ENCODE peak calls at places on chromosomes 4 and X, in ten cellular contexts. R is HEK293T; G is NCI-H524; Z is NCI-H1417; U is EH; B is fibroblast of the aortic adventitia; V is stimulated activated CD4-positive, alpha-beta T cell treated with anti-CD3 and anti-CD28 coated beads, Interleukin-4, amount 100 ng/mL, for 48 hours; W is activated T-helper 1 cell treated with anti-CD3 and anti-CD28 coated beads, Interleukin-2, amount 50 U/mL, for 16 hours; Y is epithelial cell of esophagus; N is effector memory CD8-positive, alpha-beta T cell. S is an unnamed sample.

GRCh38 chr4:3461515-3462291 is 1.4 kb upstream of the DOK7 start:
- DNase-seq in U (no peak), Y (peak), V (no peak), R (no peak), G (no peak), B (no peak), W (no peak), Z (no peak), N (no peak), S (no peak)

GRCh38 chrX:107571296-107571998 is 56.9 kb upstream of the PRPS1 start:
- DNase-seq in W (no peak), G (no peak), R (no peak), U (peak), Z (no peak), B (peak), Y (peak), V (no peak), N (no peak), S (no peak)

GRCh38 chrX:78625292-78625909 is 33.7 kb downstream of the RTL3 start:
- DNase-seq in R (no peak), B (no peak), Y (no peak), G (no peak), V (no peak), U (peak), W (no peak), N (no peak), Z (no peak), S (no peak)

GRCh38 chr4:7805533-7806079 is 134.1 kb downstream of the AFAP1 start:
- DNase-seq in U (peak), Y (peak), Z (no peak), G (no peak), W (no peak), B (peak), V (no peak), N (no peak), R (no peak), S (no peak)

GRCh38 chr4:87392183-87392582 is 1.2 kb upstream of the HSD17B11 start:
- DNase-seq in V (no peak), G (no peak), R (no peak), B (no peak), Y (no peak), Z (no peak), U (no peak), N (no peak), W (no peak), S (no peak)

GRCh38 chr4:119016636-119017035 is 119.0 kb upstream of the MYOZ2 start:
- DNase-seq in U (peak), B (peak), W (no peak), R (no peak), Y (no peak), N (no peak), G (no peak), Z (no peak), V (no peak), S (no peak)

GRCh38 chrX:124256209-124256608 is 76.3 kb upstream of the TEX13D start:
- DNase-seq in W (no peak), B (peak), N (no peak), G (no peak), V (no peak), Z (no peak), U (peak), R (no peak), Y (no peak), S (no peak)

GRCh38 chrX:17559728-17560379 is 177.4 kb upstream of the SCML1 start:
- DNase-seq in V (no peak), R (peak), Y (peak), N (no peak), U (peak), W (no peak), B (peak), G (no peak), Z (no peak), S (no peak)

GRCh38 chr4:3107271-3108185 is 33.0 kb downstream of the HTT start:
- DNase-seq in Z (no peak), U (peak), V (no peak), R (no peak), Y (no peak), N (no peak), G (no peak), B (peak), W (no peak), S (no peak)

GRCh38 chr4:153116101-153116680 is 88.1 kb upstream of the TRIM2 start:
- DNase-seq in B (no peak), U (no peak), Z (no peak), N (no peak), R (no peak), G (no peak), V (no peak), W (no peak), Y (no peak), S (no peak)

GRCh38 chrX:16836371-16836770 is 33.8 kb downstream of the RBBP7 start:
- DNase-seq in G (no peak), R (peak), W (no peak), N (no peak), B (no peak), V (no peak), U (no peak), Y (peak), Z (no peak), S (no peak)

GRCh38 chr4:182928061-182928460 is 10.9 kb upstream of the DCTD start:
- DNase-seq in R (no peak), Z (no peak), B (no peak), G (no peak), V (no peak), W (no peak), Y (no peak), N (no peak), U (no peak), S (no peak)

GRCh38 chr4:56979674-56980073 is 978 bp downstream of the POLR2B start:
- DNase-seq in Z (no peak), B (no peak), W (no peak), Y (peak), N (peak), U (peak), R (no peak), V (peak), G (no peak), S (peak)

GRCh38 chr4:7313991-7314390 is 120.7 kb downstream of the PSAPL1 start:
- DNase-seq in V (no peak), W (no peak), Z (no peak), G (no peak), R (no peak), Y (no peak), N (no peak), B (no peak), U (no peak), S (no peak)

GRCh38 chrX:49039598-49040375 is 3.4 kb downstream of the TFE3 start:
- DNase-seq in Y (peak), W (no peak), Z (peak), U (peak), B (peak), R (peak), V (peak), G (peak), N (peak), S (peak)

GRCh38 chr4:103067841-103068547 is 8.6 kb downstream of the SLC9B2 start:
- DNase-seq in B (no peak), U (peak), R (no peak), V (no peak), N (no peak), Z (no peak), Y (peak), W (no peak), G (no peak), S (no peak)

GRCh38 chr4:55385201-55385649 is 10.5 kb upstream of the TMEM165 start:
- DNase-seq in G (no peak), N (no peak), R (no peak), W (no peak), U (peak), Z (no peak), V (no peak), B (no peak), Y (no peak), S (no peak)

GRCh38 chr4:138977525-138977924 is 38.1 kb upstream of the NOCT start:
- DNase-seq in R (no peak), U (no peak), Z (no peak), G (no peak), N (no peak), Y (no peak), W (no peak), V (no peak), B (no peak), S (no peak)

GRCh38 chr4:82708982-82709381 is 89.6 kb downstream of the SCD5 start:
- DNase-seq in W (no peak), B (no peak), N (no peak), Y (peak), V (no peak), G (no peak), U (peak), R (no peak), Z (no peak), S (no peak)

GRCh38 chr4:113952452-113953029 is 26.9 kb downstream of the ARSJ start:
- DNase-seq in N (peak), Z (peak), G (peak), W (no peak), V (peak), R (peak), B (peak), Y (peak), U (peak), S (peak)

GRCh38 chr4:61572160-61572559 is 372.0 kb downstream of the ADGRL3 start:
- DNase-seq in U (no peak), B (no peak), V (no peak), Z (no peak), Y (peak), R (no peak), N (no peak), G (no peak), W (no peak), S (no peak)

GRCh38 chr4:98828801-98829200 is 100.1 kb downstream of the EIF4E start:
- DNase-seq in N (peak), V (no peak), U (peak), W (no peak), G (no peak), B (no peak), Z (no peak), R (no peak), Y (peak), S (no peak)

GRCh38 chrX:72255445-72255844 is 16.6 kb upstream of the ERCC6L start:
- DNase-seq in N (no peak), U (no peak), Z (peak), R (no peak), Y (no peak), B (no peak), V (no peak), G (no peak), W (no peak), S (no peak)

GRCh38 chr4:174707277-174707676 is 121.8 kb downstream of the GLRA3 start:
- DNase-seq in Z (no peak), G (no peak), U (no peak), Y (no peak), W (no peak), B (no peak), V (no peak), R (no peak), N (no peak), S (no peak)

GRCh38 chr4:77074961-77075855 is 581 bp downstream of the CCNI start:
- DNase-seq in N (peak), V (peak), Y (peak), W (peak), B (peak), R (peak), Z (peak), U (peak), G (peak), S (peak)

GRCh38 chr4:25970241-25970675 is 56.2 kb downstream of the SMIM20 start:
- DNase-seq in Y (peak), Z (no peak), R (no peak), B (no peak), G (no peak), N (no peak), V (no peak), U (peak), W (no peak), S (no peak)

GRCh38 chr4:161522031-161522430 is 641.8 kb downstream of the FSTL5 start:
- DNase-seq in Y (no peak), W (no peak), V (no peak), B (no peak), N (no peak), U (no peak), G (peak), R (no peak), Z (peak), S (no peak)

GRCh38 chr4:17762705-17763104 is 18.7 kb downstream of the FAM184B start:
- DNase-seq in U (peak), Y (peak), B (peak), W (no peak), G (peak), V (no peak), N (no peak), Z (no peak), R (peak), S (no peak)

GRCh38 chr4:102574317-102574716 is 73.2 kb downstream of the NFKB1 start:
- DNase-seq in Y (no peak), W (no peak), R (no peak), V (no peak), B (peak), U (no peak), Z (no peak), N (no peak), G (no peak), S (no peak)

GRCh38 chr4:3766791-3767561 is 791 bp downstream of the ADRA2C start:
- DNase-seq in Z (no peak), V (no peak), W (no peak), B (no peak), R (no peak), U (peak), G (peak), N (no peak), Y (peak), S (no peak)

GRCh38 chr4:147325566-147325965 is 155.3 kb upstream of the EDNRA start:
- DNase-seq in R (no peak), G (no peak), B (peak), U (peak), V (no peak), Y (no peak), Z (no peak), N (no peak), W (no peak), S (no peak)

S was measured in SK-N-DZ.